ENCODE peak calls at places on chromosome 9, in six cellular contexts. One of them, this sample, is unnamed. For H3K27me3 and H3K9me3, the result is how much of the 10 kb centered on the place peaks cover.

GRCh38 chr9:87739546-87739945 is 13.6 kb downstream of the CTSL start:
- DNase-seq in mammary epithelial cell: no peak
- DNase-seq in upper lobe of right lung: no peak
- DNase-seq in uterus: no peak
- DNase-seq in neuronal stem cell: no peak
- DNase-seq in tibial nerve: no peak
- DNase-seq in this sample: no peak

GRCh38 chr9:34328500-34328982 is 527 bp downstream of the KIF24 start:
- DNase-seq in mammary epithelial cell: no peak
- DNase-seq in upper lobe of right lung: no peak
- DNase-seq in uterus: no peak
- DNase-seq in neuronal stem cell: no peak
- DNase-seq in tibial nerve: no peak
- DNase-seq in this sample: no peak

GRCh38 chr9:83299556-83299955 is 236.6 kb upstream of the RASEF start:
- DNase-seq in mammary epithelial cell: peak
- DNase-seq in upper lobe of right lung: no peak
- DNase-seq in uterus: no peak
- DNase-seq in neuronal stem cell: no peak
- DNase-seq in tibial nerve: no peak
- DNase-seq in this sample: peak

GRCh38 chr9:117957267-117957666 is 253.1 kb downstream of the TLR4 start:
- DNase-seq in mammary epithelial cell: peak
- DNase-seq in upper lobe of right lung: no peak
- DNase-seq in uterus: no peak
- DNase-seq in neuronal stem cell: no peak
- DNase-seq in tibial nerve: no peak
- DNase-seq in this sample: peak

GRCh38 chr9:75183293-75183692 is 95.0 kb downstream of the OSTF1 start:
- DNase-seq in mammary epithelial cell: no peak
- DNase-seq in upper lobe of right lung: no peak
- DNase-seq in uterus: no peak
- DNase-seq in neuronal stem cell: no peak
- DNase-seq in tibial nerve: no peak
- DNase-seq in this sample: no peak

GRCh38 chr9:100216178-100216787 is 117.2 kb downstream of the INVS start:
- DNase-seq in mammary epithelial cell: peak
- DNase-seq in upper lobe of right lung: no peak
- DNase-seq in uterus: no peak
- DNase-seq in neuronal stem cell: peak
- DNase-seq in tibial nerve: no peak
- DNase-seq in this sample: peak

GRCh38 chr9:97997330-97998276 is 14.5 kb downstream of the ANP32B start:
- DNase-seq in mammary epithelial cell: no peak
- DNase-seq in upper lobe of right lung: no peak
- DNase-seq in uterus: no peak
- DNase-seq in neuronal stem cell: no peak
- DNase-seq in tibial nerve: no peak
- DNase-seq in this sample: no peak

GRCh38 chr9:87436694-87437093 is 61.0 kb upstream of the DAPK1 start:
- DNase-seq in mammary epithelial cell: no peak
- DNase-seq in upper lobe of right lung: no peak
- DNase-seq in uterus: no peak
- DNase-seq in neuronal stem cell: no peak
- DNase-seq in tibial nerve: no peak
- DNase-seq in this sample: no peak

GRCh38 chr9:135332979-135333748 is 146.4 kb upstream of the PPP1R26 start:
- DNase-seq in mammary epithelial cell: no peak
- DNase-seq in upper lobe of right lung: peak
- DNase-seq in uterus: no peak
- DNase-seq in neuronal stem cell: no peak
- DNase-seq in tibial nerve: no peak
- DNase-seq in this sample: no peak

GRCh38 chr9:125805057-125805456 is 57.9 kb downstream of the PBX3 start:
- DNase-seq in mammary epithelial cell: no peak
- DNase-seq in upper lobe of right lung: no peak
- DNase-seq in uterus: no peak
- DNase-seq in neuronal stem cell: no peak
- DNase-seq in tibial nerve: no peak
- DNase-seq in this sample: peak

GRCh38 chr9:101574773-101575333 is 19.9 kb downstream of the PPP3R2 start:
- DNase-seq in mammary epithelial cell: no peak
- DNase-seq in upper lobe of right lung: no peak
- DNase-seq in uterus: no peak
- DNase-seq in neuronal stem cell: no peak
- DNase-seq in tibial nerve: no peak
- DNase-seq in this sample: peak

GRCh38 chr9:16361118-16361517 is 509.4 kb downstream of the BNC2 start:
- DNase-seq in mammary epithelial cell: no peak
- DNase-seq in upper lobe of right lung: no peak
- DNase-seq in uterus: no peak
- DNase-seq in neuronal stem cell: no peak
- DNase-seq in tibial nerve: no peak
- DNase-seq in this sample: no peak

GRCh38 chr9:97819735-97820134 is 33.3 kb upstream of the FOXE1 start:
- DNase-seq in mammary epithelial cell: no peak
- DNase-seq in upper lobe of right lung: no peak
- DNase-seq in uterus: no peak
- DNase-seq in neuronal stem cell: no peak
- DNase-seq in tibial nerve: no peak
- DNase-seq in this sample: no peak

GRCh38 chr9:98867434-98868168 is 60.1 kb downstream of the GALNT12 start:
- DNase-seq in mammary epithelial cell: no peak
- DNase-seq in upper lobe of right lung: no peak
- DNase-seq in uterus: peak
- DNase-seq in neuronal stem cell: no peak
- DNase-seq in tibial nerve: peak
- DNase-seq in this sample: peak

DNA sequence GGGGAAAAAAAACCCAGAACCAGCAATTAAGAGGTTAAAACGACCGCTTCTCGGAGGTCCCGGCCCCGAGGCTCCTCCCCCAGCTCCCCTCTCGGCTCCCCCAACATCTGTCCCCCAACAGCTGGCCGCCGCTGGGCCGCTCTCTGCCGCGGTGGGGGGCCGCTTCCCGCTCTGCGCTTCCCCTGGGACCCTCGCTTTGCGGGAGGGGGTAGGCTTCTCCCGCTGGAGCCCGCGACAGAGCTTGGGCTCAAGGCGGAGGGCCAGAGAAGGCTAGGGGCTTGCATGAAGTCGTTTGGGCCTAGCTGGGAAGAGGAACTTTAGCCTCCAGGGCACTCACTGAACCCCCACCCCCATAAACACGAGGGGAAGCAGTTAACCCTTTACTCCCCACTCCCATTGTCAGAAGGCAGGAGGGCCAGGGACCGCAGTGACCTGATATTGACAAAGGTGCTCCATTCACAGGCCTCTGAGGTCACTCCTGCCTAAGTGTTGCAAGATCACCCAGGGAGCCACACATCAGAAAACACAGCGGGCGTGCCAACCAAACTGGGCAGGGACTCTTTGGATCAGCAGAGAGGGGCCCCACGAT is 7.4 kb downstream of the LHX6 start:
- DNase-seq in mammary epithelial cell: no peak
- DNase-seq in upper lobe of right lung: no peak
- DNase-seq in uterus: no peak
- DNase-seq in neuronal stem cell: no peak
- DNase-seq in tibial nerve: no peak
- DNase-seq in this sample: no peak
- H3K27me3 ChIP-seq in mammary epithelial cell: under half
- H3K27me3 ChIP-seq in upper lobe of right lung: half or more
- H3K27me3 ChIP-seq in uterus: under half
- H3K27me3 ChIP-seq in neuronal stem cell: half or more
- H3K27me3 ChIP-seq in tibial nerve: half or more
- H3K27me3 ChIP-seq in this sample: under half

GRCh38 chr9:14994738-14995137 is 84.5 kb upstream of the FREM1 start:
- DNase-seq in mammary epithelial cell: no peak
- DNase-seq in upper lobe of right lung: no peak
- DNase-seq in uterus: no peak
- DNase-seq in neuronal stem cell: no peak
- DNase-seq in tibial nerve: no peak
- DNase-seq in this sample: no peak

GRCh38 chr9:14993891-14994554 is 83.8 kb upstream of the FREM1 start:
- DNase-seq in mammary epithelial cell: no peak
- DNase-seq in upper lobe of right lung: no peak
- DNase-seq in uterus: no peak
- DNase-seq in neuronal stem cell: no peak
- DNase-seq in tibial nerve: no peak
- DNase-seq in this sample: no peak

GRCh38 chr9:14992025-14992424 is 81.8 kb upstream of the FREM1 start:
- DNase-seq in mammary epithelial cell: no peak
- DNase-seq in upper lobe of right lung: no peak
- DNase-seq in uterus: no peak
- DNase-seq in neuronal stem cell: no peak
- DNase-seq in tibial nerve: no peak
- DNase-seq in this sample: no peak

GRCh38 chr9:14993061-14993800 is 83.0 kb upstream of the FREM1 start:
- DNase-seq in mammary epithelial cell: peak
- DNase-seq in upper lobe of right lung: peak
- DNase-seq in uterus: peak
- DNase-seq in neuronal stem cell: peak
- DNase-seq in tibial nerve: peak
- DNase-seq in this sample: peak

DNA sequence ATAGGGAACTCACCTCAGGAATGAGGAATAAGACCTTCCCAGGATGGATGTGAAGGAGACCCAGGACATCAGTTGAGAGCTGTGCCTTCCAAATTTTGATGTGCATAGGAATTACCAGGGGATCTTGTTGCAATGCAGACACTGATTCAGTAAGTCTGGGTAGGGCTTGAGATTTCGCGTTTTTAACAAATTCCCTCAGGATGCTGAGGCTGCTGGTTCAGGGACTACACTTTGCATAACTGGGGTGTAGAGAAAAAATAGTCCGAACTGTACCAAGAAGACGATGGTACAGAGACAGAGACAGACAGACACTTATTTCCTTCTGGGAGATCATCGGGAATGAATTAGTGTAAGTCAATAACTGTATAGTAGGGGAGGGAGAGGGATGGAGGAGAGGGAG is 82.3 kb upstream of the FREM1 start:
- DNase-seq in mammary epithelial cell: no peak
- DNase-seq in upper lobe of right lung: no peak
- DNase-seq in uterus: no peak
- DNase-seq in neuronal stem cell: peak
- DNase-seq in tibial nerve: no peak
- DNase-seq in this sample: peak
- H3K4me3 ChIP-seq in mammary epithelial cell: no peak
- H3K4me3 ChIP-seq in upper lobe of right lung: peak
- H3K4me3 ChIP-seq in uterus: no peak
- H3K4me3 ChIP-seq in neuronal stem cell: peak
- H3K4me3 ChIP-seq in tibial nerve: peak
- H3K4me3 ChIP-seq in this sample: peak

DNA sequence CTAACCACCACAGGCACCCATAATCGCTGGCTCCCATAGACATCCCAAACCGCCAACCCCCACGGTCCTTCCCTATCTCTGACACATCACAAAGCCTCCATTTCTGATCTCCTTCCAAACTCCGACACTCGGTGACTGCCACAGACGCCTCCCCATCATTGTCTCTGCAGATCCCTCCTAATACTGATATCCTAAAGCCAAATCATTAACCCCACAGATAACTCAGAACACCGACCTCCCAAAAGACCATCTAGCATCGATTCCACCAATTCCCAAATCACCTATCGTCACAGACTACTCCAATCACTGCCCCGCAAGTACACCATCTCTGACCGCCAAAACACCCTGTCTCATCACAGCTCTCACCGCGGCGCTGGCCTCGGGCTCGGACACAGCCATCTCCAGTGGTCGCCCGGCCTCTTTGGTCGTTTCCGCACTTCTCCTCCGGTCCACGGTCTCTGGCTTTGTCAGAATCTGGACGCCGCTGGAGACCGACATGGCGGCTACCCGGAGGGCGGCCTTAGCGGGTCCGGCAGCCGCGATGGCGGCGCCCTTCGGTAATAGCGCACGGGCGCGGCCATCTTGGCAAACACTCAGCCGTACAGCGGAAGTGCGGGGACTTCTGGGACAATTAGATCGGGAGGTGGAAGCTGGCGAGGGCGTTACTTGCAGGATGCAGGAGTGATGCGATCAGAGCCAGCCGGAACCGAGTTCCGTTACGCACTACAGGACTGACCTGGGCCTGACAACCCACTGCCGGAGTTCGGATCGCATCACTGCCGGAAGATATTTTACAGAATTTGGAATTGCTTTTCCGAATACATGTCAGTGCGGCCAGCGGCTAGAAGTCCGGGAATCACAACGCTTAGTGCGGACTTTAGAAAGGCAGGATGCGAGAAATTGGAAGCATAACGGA is at the start of gene ZFP37:
- DNase-seq in mammary epithelial cell: peak
- DNase-seq in upper lobe of right lung: peak
- DNase-seq in uterus: peak
- DNase-seq in neuronal stem cell: peak
- DNase-seq in tibial nerve: peak
- DNase-seq in this sample: peak
- H3K9me3 ChIP-seq in mammary epithelial cell: under half
- H3K9me3 ChIP-seq in upper lobe of right lung: under half
- H3K9me3 ChIP-seq in uterus: under half
- H3K9me3 ChIP-seq in neuronal stem cell: under half
- H3K9me3 ChIP-seq in tibial nerve: under half
- H3K9me3 ChIP-seq in this sample: under half

DNA sequence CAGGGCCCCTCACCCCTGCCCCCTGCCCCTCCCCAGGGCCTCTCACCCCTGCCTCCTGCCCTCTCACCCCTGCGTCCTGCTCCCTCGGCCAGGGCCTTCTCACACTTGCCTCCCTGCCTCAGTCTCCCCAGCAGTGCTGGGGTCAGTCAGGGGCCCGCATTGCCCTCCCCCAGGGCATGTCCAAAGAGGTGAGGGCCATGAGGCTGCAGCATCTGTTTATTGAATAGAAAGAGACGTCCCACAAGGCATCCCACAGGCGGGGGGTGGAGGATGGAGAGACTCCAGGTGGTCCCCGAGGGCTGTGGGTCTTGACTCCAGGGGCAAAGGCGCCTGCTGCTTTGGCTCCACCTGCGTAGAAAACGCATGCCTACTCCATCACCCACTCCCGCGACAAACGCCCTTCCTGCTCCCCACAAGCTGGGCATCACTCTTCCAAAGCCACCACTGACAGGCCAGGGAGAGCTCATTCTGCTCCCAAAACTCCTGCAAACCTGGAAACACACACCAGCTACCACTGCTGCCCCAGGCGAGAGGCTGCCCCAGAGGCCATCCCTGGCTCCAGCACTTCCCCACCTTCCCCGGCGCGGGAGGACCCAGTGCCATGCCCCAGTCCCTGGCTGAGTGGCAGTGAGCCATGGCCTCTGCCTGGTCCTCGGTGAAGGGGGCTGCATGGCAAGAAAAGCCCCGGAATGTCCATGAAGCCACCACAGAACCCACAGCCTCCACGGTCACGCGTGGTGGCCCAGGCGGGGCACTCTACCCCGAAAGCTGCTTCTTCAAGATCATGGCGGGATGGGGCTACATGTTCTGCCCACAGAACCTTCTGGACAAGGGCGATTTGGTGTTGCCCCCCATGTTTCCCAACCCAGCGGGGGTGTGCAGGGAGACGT is 1.6 kb upstream of the LCN8 start:
- DNase-seq in mammary epithelial cell: no peak
- DNase-seq in upper lobe of right lung: peak
- DNase-seq in uterus: no peak
- DNase-seq in neuronal stem cell: no peak
- DNase-seq in tibial nerve: no peak
- DNase-seq in this sample: no peak
- H3K27me3 ChIP-seq in mammary epithelial cell: under half
- H3K27me3 ChIP-seq in upper lobe of right lung: under half
- H3K27me3 ChIP-seq in uterus: under half
- H3K27me3 ChIP-seq in neuronal stem cell: under half
- H3K27me3 ChIP-seq in tibial nerve: under half
- H3K27me3 ChIP-seq in this sample: under half

This sample was measured in MG63.